ENCODE peak calls at places on chromosomes 12 and 14, in six cellular contexts. One of them, this sample, is unnamed.

GRCh38 chr12:47985596-47986265 is 18.5 kb downstream of the COL2A1 start:
- DNase-seq in right cardiac atrium: no peak
- DNase-seq in C1 segment of cervical spinal cord: no peak
- DNase-seq in ELR: no peak
- DNase-seq in tibial artery: no peak
- DNase-seq in Daoy: no peak
- DNase-seq in this sample: no peak

GRCh38 chr12:9751204-9752144 is 9.2 kb downstream of the CD69 start:
- DNase-seq in right cardiac atrium: no peak
- DNase-seq in C1 segment of cervical spinal cord: no peak
- DNase-seq in ELR: peak
- DNase-seq in tibial artery: no peak
- DNase-seq in Daoy: no peak
- DNase-seq in this sample: peak

GRCh38 chr14:39251547-39251946 is 17.8 kb downstream of the MIA2 start:
- DNase-seq in right cardiac atrium: no peak
- DNase-seq in C1 segment of cervical spinal cord: no peak
- DNase-seq in ELR: no peak
- DNase-seq in tibial artery: no peak
- DNase-seq in Daoy: no peak
- DNase-seq in this sample: no peak

GRCh38 chr12:107955966-107956643 is 173.0 kb upstream of the WSCD2 start:
- DNase-seq in right cardiac atrium: no peak
- DNase-seq in C1 segment of cervical spinal cord: no peak
- DNase-seq in ELR: no peak
- DNase-seq in tibial artery: no peak
- DNase-seq in Daoy: no peak
- DNase-seq in this sample: no peak

GRCh38 chr12:113276306-113276705 is 55.0 kb downstream of the TPCN1 start:
- DNase-seq in right cardiac atrium: peak
- DNase-seq in C1 segment of cervical spinal cord: no peak
- DNase-seq in ELR: no peak
- DNase-seq in tibial artery: peak
- DNase-seq in Daoy: no peak
- DNase-seq in this sample: no peak

GRCh38 chr12:19058235-19059021 is 71.1 kb upstream of the PLEKHA5 start:
- DNase-seq in right cardiac atrium: no peak
- DNase-seq in C1 segment of cervical spinal cord: no peak
- DNase-seq in ELR: no peak
- DNase-seq in tibial artery: no peak
- DNase-seq in Daoy: no peak
- DNase-seq in this sample: no peak

GRCh38 chr12:50988051-50988450 is 35.7 kb downstream of the HIGD1C start:
- DNase-seq in right cardiac atrium: no peak
- DNase-seq in C1 segment of cervical spinal cord: no peak
- DNase-seq in ELR: peak
- DNase-seq in tibial artery: no peak
- DNase-seq in Daoy: no peak
- DNase-seq in this sample: peak

GRCh38 chr12:132593938-132594358 is 16.4 kb downstream of the LRCOL1 start:
- DNase-seq in right cardiac atrium: peak
- DNase-seq in C1 segment of cervical spinal cord: peak
- DNase-seq in ELR: peak
- DNase-seq in tibial artery: peak
- DNase-seq in Daoy: peak
- DNase-seq in this sample: peak

GRCh38 chr12:27333311-27334009 is 824 bp downstream of the BMAL2 start:
- DNase-seq in right cardiac atrium: peak
- DNase-seq in C1 segment of cervical spinal cord: no peak
- DNase-seq in ELR: peak
- DNase-seq in tibial artery: peak
- DNase-seq in Daoy: peak
- DNase-seq in this sample: peak

GRCh38 chr14:64539186-64539552 is 1.4 kb upstream of the HSPA2 start:
- DNase-seq in right cardiac atrium: no peak
- DNase-seq in C1 segment of cervical spinal cord: no peak
- DNase-seq in ELR: peak
- DNase-seq in tibial artery: no peak
- DNase-seq in Daoy: peak
- DNase-seq in this sample: peak

GRCh38 chr12:101924647-101925046 is 47.3 kb downstream of the DRAM1 start:
- DNase-seq in right cardiac atrium: no peak
- DNase-seq in C1 segment of cervical spinal cord: no peak
- DNase-seq in ELR: peak
- DNase-seq in tibial artery: no peak
- DNase-seq in Daoy: no peak
- DNase-seq in this sample: peak

GRCh38 chr14:38042356-38042755 is 165.3 kb upstream of the SSTR1 start:
- DNase-seq in right cardiac atrium: no peak
- DNase-seq in C1 segment of cervical spinal cord: no peak
- DNase-seq in ELR: peak
- DNase-seq in tibial artery: no peak
- DNase-seq in Daoy: peak
- DNase-seq in this sample: peak

GRCh38 chr14:54472291-54472690 is 16.5 kb downstream of the GMFB start:
- DNase-seq in right cardiac atrium: no peak
- DNase-seq in C1 segment of cervical spinal cord: no peak
- DNase-seq in ELR: no peak
- DNase-seq in tibial artery: no peak
- DNase-seq in Daoy: no peak
- DNase-seq in this sample: no peak

GRCh38 chr12:103647267-103647666 is 60.2 kb downstream of the STAB2 start:
- DNase-seq in right cardiac atrium: no peak
- DNase-seq in C1 segment of cervical spinal cord: no peak
- DNase-seq in ELR: peak
- DNase-seq in tibial artery: no peak
- DNase-seq in Daoy: peak
- DNase-seq in this sample: peak

GRCh38 chr14:98393527-98393926 is 878.5 kb downstream of the BCL11B start:
- DNase-seq in right cardiac atrium: no peak
- DNase-seq in C1 segment of cervical spinal cord: no peak
- DNase-seq in ELR: no peak
- DNase-seq in tibial artery: no peak
- DNase-seq in Daoy: no peak
- DNase-seq in this sample: no peak

GRCh38 chr12:26028953-26029740 is 70.7 kb downstream of the RASSF8 start:
- DNase-seq in right cardiac atrium: no peak
- DNase-seq in C1 segment of cervical spinal cord: no peak
- DNase-seq in ELR: peak
- DNase-seq in tibial artery: no peak
- DNase-seq in Daoy: peak
- DNase-seq in this sample: peak

GRCh38 chr14:93683241-93683640 is 105.0 kb downstream of the PRIMA1 start:
- DNase-seq in right cardiac atrium: no peak
- DNase-seq in C1 segment of cervical spinal cord: no peak
- DNase-seq in ELR: peak
- DNase-seq in tibial artery: no peak
- DNase-seq in Daoy: peak
- DNase-seq in this sample: no peak

GRCh38 chr12:90653051-90653450 is 301.9 kb downstream of the CCER1 start:
- DNase-seq in right cardiac atrium: no peak
- DNase-seq in C1 segment of cervical spinal cord: no peak
- DNase-seq in ELR: peak
- DNase-seq in tibial artery: no peak
- DNase-seq in Daoy: no peak
- DNase-seq in this sample: peak

GRCh38 chr14:92844220-92844619 is 50.1 kb downstream of the GOLGA5 start:
- DNase-seq in right cardiac atrium: no peak
- DNase-seq in C1 segment of cervical spinal cord: no peak
- DNase-seq in ELR: no peak
- DNase-seq in tibial artery: no peak
- DNase-seq in Daoy: no peak
- DNase-seq in this sample: peak

GRCh38 chr12:113222730-113223531 is 1.7 kb downstream of the TPCN1 start:
- DNase-seq in right cardiac atrium: peak
- DNase-seq in C1 segment of cervical spinal cord: peak
- DNase-seq in ELR: peak
- DNase-seq in tibial artery: peak
- DNase-seq in Daoy: peak
- DNase-seq in this sample: peak